ENCODE peak calls at places on chromosome 18, in six cellular contexts. F, W, J, T, L and P are unnamed samples.

GRCh38 chr18:62250475-62250874 is 63.4 kb downstream of the RELCH start:
- DNase-seq in J (no peak), F (no peak), W (no peak), T (no peak), L (no peak), P (no peak)

GRCh38 chr18:79644006-79644665 is 35.5 kb upstream of the CTDP1 start:
- DNase-seq in L (peak; percentile 64), J (peak; percentile 91), W (peak; percentile 76), F (peak; percentile 50), T (peak; percentile 88), P (peak; percentile 26)

GRCh38 chr18:57434536-57435494 is at the start of gene ONECUT2:
- DNase-seq in T (peak; percentile 80), L (peak; percentile 93), W (peak; percentile 95), J (peak; percentile 88), F (peak; percentile 85), P (peak; percentile 53)

GRCh38 chr18:21853020-21853419 is 112.4 kb downstream of the MIB1 start:
- DNase-seq in J (no peak), L (no peak), F (no peak), W (no peak), T (no peak), P (no peak)

GRCh38 chr18:23258566-23259265 is 123.4 kb downstream of the CABLES1 start:
- DNase-seq in L (no peak), W (no peak), F (no peak), T (no peak), J (no peak), P (no peak)

GRCh38 chr18:13376298-13376840 is 157.8 kb downstream of the LDLRAD4 start:
- DNase-seq in T (no peak), W (no peak), F (no peak), J (no peak), L (no peak), P (no peak)

GRCh38 chr18:13629841-13630747 is 96.3 kb downstream of the FAM210A start:
- DNase-seq in W (no peak), L (peak; percentile 49), J (no peak), F (peak; percentile 67), T (peak; percentile 48), P (no peak)

GRCh38 chr18:427005-427404 is 73.5 kb downstream of the COLEC12 start:
- DNase-seq in F (no peak), T (no peak), L (no peak), J (no peak), W (no peak), P (no peak)

GRCh38 chr18:46281185-46282176 is 177.3 kb downstream of the HAUS1 start:
- DNase-seq in T (peak; percentile 43), J (peak; percentile 86), F (peak; percentile 44), L (peak; percentile 44), W (peak; percentile 76), P (peak; percentile 52)

GRCh38 chr18:48023334-48024008 is 93.0 kb upstream of the SMAD2 start:
- DNase-seq in J (no peak), T (peak; percentile 52), L (peak; percentile 37), F (peak; percentile 13), W (peak; percentile 71), P (no peak)

GRCh38 chr18:54150226-54150625 is 74.2 kb downstream of the MBD2 start:
- DNase-seq in L (no peak), F (no peak), W (no peak), J (no peak), T (no peak), P (no peak)

GRCh38 chr18:9736942-9737813 is 29.1 kb downstream of the RAB31 start:
- DNase-seq in J (no peak), W (no peak), F (no peak), L (peak; percentile 44), T (peak; percentile 65), P (no peak)

GRCh38 chr18:69839989-69840388 is 107.7 kb downstream of the CD226 start:
- DNase-seq in L (no peak), J (no peak), T (no peak), F (no peak), W (no peak), P (no peak)

GRCh38 chr18:69843047-69843446 is 104.6 kb downstream of the CD226 start:
- DNase-seq in T (no peak), L (no peak), J (no peak), W (no peak), F (no peak), P (no peak)

GRCh38 chr18:69844656-69845055 is 103.0 kb downstream of the CD226 start:
- DNase-seq in J (no peak), T (no peak), W (no peak), L (no peak), F (no peak), P (no peak)

GRCh38 chr18:69840445-69840844 is 107.2 kb downstream of the CD226 start:
- DNase-seq in T (no peak), L (no peak), W (no peak), J (no peak), F (no peak), P (no peak)

GRCh38 chr18:69845588-69846506 is 101.8 kb downstream of the CD226 start:
- DNase-seq in F (no peak), L (peak; percentile 12), T (no peak), J (no peak), W (no peak), P (no peak)
- H3K4me1 ChIP-seq in F (no peaks in the 10 kb centered on the region), L (peaks cover 5% of the 10 kb centered on the region), T (no peaks in the 10 kb centered on the region), J (no peaks in the 10 kb centered on the region), W (peaks cover 3% of the 10 kb centered on the region), P (no peaks in the 10 kb centered on the region)

GRCh38 chr18:34959211-34959829 is 81.9 kb upstream of the MAPRE2 start:
- DNase-seq in J (no peak), T (no peak), L (no peak), F (peak; percentile 92), W (no peak), P (no peak)

GRCh38 chr18:34959989-34960388 is 81.2 kb upstream of the MAPRE2 start:
- DNase-seq in W (no peak), J (no peak), L (no peak), T (no peak), F (no peak), P (no peak)

GRCh38 chr18:34956663-34957062 is 84.5 kb upstream of the MAPRE2 start:
- DNase-seq in F (no peak), L (no peak), T (no peak), J (no peak), W (no peak), P (no peak)

GRCh38 chr18:34957119-34957863 is 83.9 kb upstream of the MAPRE2 start:
- DNase-seq in L (no peak), W (no peak), T (no peak), J (no peak), F (peak; percentile 91), P (no peak)

DNA sequence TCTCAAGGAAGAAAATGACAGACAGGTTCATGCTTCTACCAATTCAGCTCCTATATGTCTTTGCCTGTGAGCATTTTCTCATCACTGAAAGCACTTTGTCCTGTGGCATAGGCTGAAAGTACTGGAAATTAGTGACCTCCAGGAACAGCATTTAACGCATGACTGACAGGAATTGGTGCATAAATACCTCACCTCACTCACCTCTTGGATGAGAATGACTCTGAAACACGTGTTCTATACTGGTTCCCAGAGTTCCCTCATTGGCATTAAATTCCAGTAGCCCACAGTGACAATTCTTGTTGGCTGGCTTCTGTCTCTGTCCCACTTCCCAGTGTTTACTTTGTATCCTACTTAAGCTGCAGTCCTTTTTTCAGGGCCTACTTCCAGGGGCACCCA is 83.4 kb upstream of the MAPRE2 start:
- DNase-seq in T (no peak), L (no peak), F (no peak), W (no peak), J (no peak), P (no peak)
- H3K27ac ChIP-seq in T (no peak overlapping the region), L (no peak overlapping the region), F (peak overlapping the region; percentile 32), W (no peak overlapping the region), J (no peak overlapping the region), P (peak overlapping the region; percentile 51)

GRCh38 chr18:77101410-77102245 is 31.0 kb downstream of the MBP start:
- DNase-seq in L (peak; percentile 64), J (peak; percentile 91), T (peak; percentile 89), F (no peak), W (peak; percentile 81), P (peak; percentile 95)
- TF ChIP-seq POLR2A in L (peak; percentile 12), J (no peak), T (no peak), F (no peak), W (no peak), P (peak; percentile 41)

GRCh38 chr18:35489913-35490490 is 7.8 kb downstream of the INO80C start:
- DNase-seq in W (no peak), L (peak; percentile 33), J (no peak), T (no peak), F (no peak), P (no peak)
- H3K4me1 ChIP-seq in W (no peaks in the 10 kb centered on the region), L (no peaks in the 10 kb centered on the region), J (peaks cover 20% of the 10 kb centered on the region), T (peaks cover 10% of the 10 kb centered on the region), F (peaks cover 56% of the 10 kb centered on the region), P (no peaks in the 10 kb centered on the region)